ENCODE peak calls at places on chromosomes 2 and 18, in nine cellular contexts. Y is CD8-positive, alpha-beta memory T cell; J is heart right ventricle; E is sigmoid colon; N is heart left ventricle; W is mucosa of descending colon; O is neural progenitor cell; Z is CD4-positive, CD25-positive, alpha-beta regulatory T cell; V is hepatocyte. L is an unnamed sample. For H3K9me3, the result is how much of the 10 kb centered on the place peaks cover.

GRCh38 chr2:28662468-28663095 is 89.0 kb upstream of the PPP1CB start:
- DNase-seq in Y (no peak), J (no peak), E (peak), N (peak), W (no peak), O (no peak), Z (no peak), V (peak), L (no peak)

GRCh38 chr2:198664349-198664748 is 793.4 kb downstream of the SATB2 start:
- DNase-seq in Y (no peak), J (no peak), E (no peak), N (no peak), W (no peak), O (no peak), Z (no peak), V (no peak), L (no peak)

GRCh38 chr18:57287766-57288165 is 64.6 kb upstream of the ST8SIA3 start:
- DNase-seq in Y (no peak), J (no peak), E (no peak), N (no peak), W (no peak), O (no peak), Z (no peak), V (no peak), L (no peak)

GRCh38 chr2:143176606-143177005 is 47.4 kb downstream of the ARHGAP15 start:
- DNase-seq in Y (no peak), J (no peak), E (no peak), N (no peak), W (no peak), O (peak), Z (no peak), V (no peak), L (no peak)

GRCh38 chr2:160317113-160318099 is 117.3 kb upstream of the ITGB6 start:
- DNase-seq in Y (no peak), J (no peak), E (no peak), N (no peak), W (no peak), O (peak), Z (no peak), V (no peak), L (no peak)

GRCh38 chr2:167706800-167707199 is 540.6 kb downstream of the STK39 start:
- DNase-seq in Y (no peak), J (no peak), E (no peak), N (no peak), W (no peak), O (no peak), Z (no peak), V (no peak), L (no peak)

GRCh38 chr2:144331652-144332355 is 188.1 kb downstream of the ZEB2 start:
- DNase-seq in Y (peak), J (no peak), E (peak), N (no peak), W (peak), O (peak), Z (no peak), V (no peak), L (peak)

GRCh38 chr2:98822301-98823164 is 91.6 kb upstream of the MGAT4A start:
- DNase-seq in Y (peak), J (peak), E (no peak), N (peak), W (peak), O (peak), Z (peak), V (peak), L (peak)

GRCh38 chr18:57797209-57797651 is 5.9 kb downstream of the ATP8B1 start:
- DNase-seq in Y (no peak), J (no peak), E (no peak), N (no peak), W (peak), O (peak), Z (no peak), V (peak), L (no peak)

GRCh38 chr2:170679607-170680079 is 35.5 kb upstream of the SP5 start:
- DNase-seq in Y (no peak), J (no peak), E (no peak), N (no peak), W (no peak), O (peak), Z (no peak), V (peak), L (no peak)

GRCh38 chr2:189164732-189165131 is 14.8 kb downstream of the COL5A2 start:
- DNase-seq in Y (no peak), J (no peak), E (peak), N (no peak), W (no peak), O (no peak), Z (no peak), V (peak), L (no peak)

GRCh38 chr2:118177318-118177717 is 89.0 kb downstream of the INSIG2 start:
- DNase-seq in Y (no peak), J (no peak), E (no peak), N (no peak), W (no peak), O (no peak), Z (no peak), V (no peak), L (no peak)

GRCh38 chr2:191677091-191677645 is 768 bp upstream of the NABP1 start:
- DNase-seq in Y (peak), J (no peak), E (peak), N (no peak), W (no peak), O (peak), Z (peak), V (peak), L (peak)

GRCh38 chr2:20669609-20670314 is 2.8 kb downstream of the GDF7 start:
- DNase-seq in Y (no peak), J (no peak), E (no peak), N (no peak), W (no peak), O (peak), Z (no peak), V (no peak), L (no peak)

GRCh38 chr2:71605781-71606241 is 152.4 kb downstream of the DYSF start:
- DNase-seq in Y (peak), J (no peak), E (peak), N (peak), W (no peak), O (no peak), Z (no peak), V (no peak), L (no peak)

GRCh38 chr2:225779829-225780228 is 380.3 kb downstream of the NYAP2 start:
- DNase-seq in Y (no peak), J (no peak), E (no peak), N (no peak), W (no peak), O (no peak), Z (no peak), V (no peak), L (no peak)

GRCh38 chr2:44740678-44741077 is 200.8 kb upstream of the SIX3 start:
- DNase-seq in Y (no peak), J (no peak), E (no peak), N (no peak), W (no peak), O (no peak), Z (no peak), V (no peak), L (no peak)

GRCh38 chr2:105237045-105237765 is 4.3 kb upstream of the GPR45 start:
- DNase-seq in Y (no peak), J (no peak), E (no peak), N (no peak), W (no peak), O (no peak), Z (no peak), V (no peak), L (no peak)

GRCh38 chr2:47636176-47636575 is 146.8 kb upstream of the MSH6 start:
- DNase-seq in Y (no peak), J (no peak), E (no peak), N (no peak), W (no peak), O (no peak), Z (no peak), V (no peak), L (no peak)

GRCh38 chr18:28067346-28067745 is 109.6 kb downstream of the CDH2 start:
- DNase-seq in Y (no peak), J (no peak), E (no peak), N (no peak), W (no peak), O (no peak), Z (no peak), V (no peak), L (no peak)

GRCh38 chr2:238493880-238494572 is 67.3 kb downstream of the ASB1 start:
- DNase-seq in Y (peak), J (no peak), E (no peak), N (no peak), W (no peak), O (no peak), Z (no peak), V (peak), L (no peak)

GRCh38 chr2:97958184-97958583 is 37.6 kb downstream of the TMEM131 start:
- DNase-seq in Y (no peak), J (no peak), E (no peak), N (no peak), W (no peak), O (no peak), Z (no peak), V (no peak), L (no peak)

GRCh38 chr2:9951272-9951521 is 296 bp upstream of the GRHL1 start:
- DNase-seq in Y (no peak), J (no peak), E (no peak), N (no peak), W (no peak), O (no peak), Z (no peak), V (no peak), L (no peak)

DNA sequence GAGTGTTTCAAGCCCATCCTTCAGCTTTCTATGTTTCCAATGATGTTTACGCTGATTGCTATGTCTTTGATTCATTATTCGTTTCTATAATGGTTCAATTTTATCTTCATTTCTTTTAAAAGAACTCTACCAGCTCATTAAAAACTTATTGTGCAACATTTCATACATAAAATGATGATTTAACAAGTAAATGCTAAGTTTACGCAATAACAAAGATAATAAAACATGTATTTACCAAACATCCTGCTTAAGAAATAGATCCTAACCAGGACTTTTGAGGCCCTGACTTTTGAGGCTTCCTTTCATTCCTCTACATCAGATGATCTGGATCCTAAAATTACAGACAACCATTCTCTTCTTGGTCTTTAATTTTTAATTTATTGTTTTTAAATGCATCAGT is 86.5 kb upstream of the DLGAP1 start:
- DNase-seq in Y (no peak), J (no peak), E (no peak), N (no peak), W (no peak), O (no peak), Z (no peak), V (no peak), L (no peak)
- H3K9me3 ChIP-seq in Y (under half), J (under half), E (under half), N (under half), W (under half), O (under half), Z (under half), V (under half), L (under half)

GRCh38 chr2:82636411-82637020 is 1822.6 kb downstream of the SUCLG1 start:
- DNase-seq in Y (no peak), J (no peak), E (no peak), N (no peak), W (no peak), O (no peak), Z (no peak), V (no peak), L (no peak)

DNA sequence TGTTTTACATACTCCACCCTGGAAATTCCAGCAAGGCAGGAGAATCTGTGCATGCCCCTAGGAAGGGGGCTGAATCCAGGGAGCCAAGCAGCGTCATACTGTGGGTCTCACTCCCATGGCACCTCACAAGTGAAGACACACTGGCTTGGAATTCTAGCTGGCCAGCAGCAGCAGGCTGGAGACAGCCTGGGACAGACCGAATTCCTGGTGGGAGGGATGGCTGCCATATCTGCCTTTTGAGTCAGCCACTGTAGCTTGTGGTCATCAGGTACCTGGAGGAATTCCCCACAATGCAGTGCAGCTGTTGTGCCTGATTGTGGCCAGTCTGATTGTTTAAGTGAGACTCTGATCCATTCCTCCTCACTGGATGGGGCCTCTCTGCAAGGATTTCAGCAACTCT is 1817.3 kb downstream of the SUCLG1 start:
- DNase-seq in Y (no peak), J (no peak), E (no peak), N (no peak), W (no peak), O (no peak), Z (no peak), V (no peak), L (no peak)
- H3K9me3 ChIP-seq in Y (under half), J (under half), E (under half), N (under half), W (under half), O (under half), Z (under half), V (under half), L (under half)

GRCh38 chr2:133197156-133197555 is 371.1 kb downstream of the NCKAP5 start:
- DNase-seq in Y (no peak), J (no peak), E (no peak), N (no peak), W (no peak), O (no peak), Z (no peak), V (no peak), L (no peak)
- H3K9me3 ChIP-seq in Y (under half), J (under half), E (under half), N (under half), W (under half), O (under half), Z (under half), V (under half), L (under half)

GRCh38 chr2:62277688-62278087 is 81.8 kb downstream of the B3GNT2 start:
- DNase-seq in Y (no peak), J (no peak), E (no peak), N (no peak), W (no peak), O (no peak), Z (no peak), V (no peak), L (no peak)
- H3K9me3 ChIP-seq in Y (under half), J (under half), E (under half), N (under half), W (under half), O (under half), Z (under half), V (under half), L (under half)

GRCh38 chr2:88714667-88715066 is 23.2 kb downstream of the RPIA start:
- DNase-seq in Y (no peak), J (no peak), E (no peak), N (no peak), W (no peak), O (no peak), Z (no peak), V (no peak), L (no peak)

GRCh38 chr2:88721268-88721667 is 29.8 kb downstream of the RPIA start:
- DNase-seq in Y (no peak), J (no peak), E (no peak), N (no peak), W (no peak), O (no peak), Z (no peak), V (no peak), L (no peak)

GRCh38 chr2:88724643-88725332 is 33.3 kb downstream of the RPIA start:
- DNase-seq in Y (no peak), J (no peak), E (no peak), N (no peak), W (no peak), O (no peak), Z (no peak), V (peak), L (no peak)

DNA sequence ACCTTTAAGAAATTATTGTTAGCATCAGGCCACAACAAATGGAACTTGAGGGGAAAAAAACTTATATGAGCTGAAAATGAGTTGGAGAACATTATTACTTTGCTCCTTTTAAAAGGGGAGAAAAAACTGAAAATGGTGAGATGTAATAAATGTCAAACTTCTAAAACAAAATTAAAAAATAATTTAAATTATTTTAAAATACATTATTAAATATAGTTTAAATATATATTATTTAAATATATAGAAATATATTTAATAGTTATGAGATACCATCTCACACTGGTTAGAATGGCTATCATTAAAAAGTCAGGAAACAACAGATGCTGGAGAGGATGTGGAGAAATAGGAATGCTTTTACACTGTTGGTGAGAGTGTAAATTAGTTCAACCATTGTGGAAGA is 28.9 kb downstream of the RPIA start:
- DNase-seq in Y (no peak), J (no peak), E (no peak), N (no peak), W (no peak), O (no peak), Z (no peak), V (no peak), L (no peak)
- H3K9me3 ChIP-seq in Y (under half), J (under half), E (under half), N (under half), W (under half), O (under half), Z (under half), V (under half), L (under half)

DNA sequence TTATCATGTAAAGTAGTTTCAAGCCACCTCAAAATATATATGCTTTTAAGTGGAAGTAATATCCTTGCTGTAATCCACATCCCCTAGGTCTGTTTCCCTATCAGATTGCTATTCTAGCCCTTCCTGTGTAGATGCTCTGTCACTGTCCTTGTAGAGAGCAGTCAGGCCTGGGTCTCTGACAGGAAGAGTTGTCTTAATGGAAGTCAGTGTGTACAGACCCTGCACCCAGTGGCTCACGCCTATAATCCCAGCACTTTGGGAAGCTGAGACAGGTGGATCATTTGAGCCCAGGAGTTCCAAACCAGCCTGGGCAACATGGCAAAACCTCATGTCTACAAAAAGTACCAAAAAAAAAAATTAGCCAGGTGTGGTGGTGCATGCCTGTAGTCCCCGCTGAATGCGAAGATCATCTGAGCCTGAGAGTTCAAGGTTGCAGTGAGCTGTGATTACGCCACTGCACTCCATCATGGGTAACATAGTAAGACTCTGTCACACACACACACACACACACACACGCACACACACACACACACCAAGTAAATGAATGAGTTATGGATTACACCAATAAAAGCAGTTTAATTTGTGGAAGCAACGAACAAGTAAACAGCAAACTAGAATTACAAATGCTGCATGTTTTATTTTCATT is 70.2 kb upstream of the DSC1 start:
- DNase-seq in Y (no peak), J (no peak), E (no peak), N (no peak), W (no peak), O (no peak), Z (no peak), V (no peak), L (no peak)
- H3K9me3 ChIP-seq in Y (under half), J (under half), E (under half), N (under half), W (under half), O (under half), Z (under half), V (under half), L (under half)

L was measured in T-helper 17 cell.